ENCODE peak calls at places on chromosomes 5 and 9, in five cellular contexts. F is HCT116, V is H1, X is K562, A is HepG2. E is an unnamed sample.

GRCh38 chr9:70561111-70561510 is 146.7 kb upstream of the KLF9 start:
- DNase-seq in F (no peak), X (no peak), V (no peak), A (no peak), E (no peak)

GRCh38 chr9:108160705-108161233 is 671.2 kb upstream of the KLF4 start:
- DNase-seq in F (no peak), A (no peak), X (no peak), V (no peak), E (no peak)

GRCh38 chr5:139787568-139788293 is 7.9 kb upstream of the PSD2 start:
- DNase-seq in V (peak), X (peak), A (peak), F (peak), E (peak)

GRCh38 chr5:162231522-162231921 is 163.9 kb downstream of the GABRG2 start:
- DNase-seq in V (no peak), F (no peak), A (no peak), X (no peak), E (no peak)

GRCh38 chr9:95206143-95206542 is 111.4 kb downstream of the FANCC start:
- DNase-seq in V (no peak), F (no peak), X (no peak), A (no peak), E (no peak)

GRCh38 chr9:7879551-7880245 is 80.1 kb upstream of the DMAC1 start:
- DNase-seq in F (no peak), V (peak), X (no peak), A (no peak), E (no peak)

GRCh38 chr9:114611516-114612271 is 603 bp downstream of the TMEM268 start:
- DNase-seq in X (peak), A (no peak), V (peak), F (no peak), E (no peak)

GRCh38 chr5:83337453-83338035 is 134.0 kb upstream of the VCAN start:
- DNase-seq in F (no peak), V (no peak), A (no peak), X (no peak), E (no peak)

GRCh38 chr9:5437254-5438216 is at the start of gene PLGRKT:
- DNase-seq in V (peak), X (peak), F (peak), A (peak), E (peak)

GRCh38 chr9:134347996-134348395 is 21.7 kb downstream of the RXRA start:
- DNase-seq in X (no peak), A (no peak), F (no peak), V (no peak), E (no peak)

GRCh38 chr9:31390352-31391025 is 994.0 kb upstream of the ACO1 start:
- DNase-seq in F (no peak), V (no peak), X (no peak), A (no peak), E (no peak)

GRCh38 chr9:130298663-130299279 is 33.2 kb downstream of the HMCN2 start:
- DNase-seq in X (peak), V (peak), F (no peak), A (peak), E (no peak)

GRCh38 chr5:128446-128845 is 36.5 kb downstream of the PLEKHG4B start:
- DNase-seq in A (no peak), X (no peak), V (no peak), F (no peak), E (no peak)

DNA sequence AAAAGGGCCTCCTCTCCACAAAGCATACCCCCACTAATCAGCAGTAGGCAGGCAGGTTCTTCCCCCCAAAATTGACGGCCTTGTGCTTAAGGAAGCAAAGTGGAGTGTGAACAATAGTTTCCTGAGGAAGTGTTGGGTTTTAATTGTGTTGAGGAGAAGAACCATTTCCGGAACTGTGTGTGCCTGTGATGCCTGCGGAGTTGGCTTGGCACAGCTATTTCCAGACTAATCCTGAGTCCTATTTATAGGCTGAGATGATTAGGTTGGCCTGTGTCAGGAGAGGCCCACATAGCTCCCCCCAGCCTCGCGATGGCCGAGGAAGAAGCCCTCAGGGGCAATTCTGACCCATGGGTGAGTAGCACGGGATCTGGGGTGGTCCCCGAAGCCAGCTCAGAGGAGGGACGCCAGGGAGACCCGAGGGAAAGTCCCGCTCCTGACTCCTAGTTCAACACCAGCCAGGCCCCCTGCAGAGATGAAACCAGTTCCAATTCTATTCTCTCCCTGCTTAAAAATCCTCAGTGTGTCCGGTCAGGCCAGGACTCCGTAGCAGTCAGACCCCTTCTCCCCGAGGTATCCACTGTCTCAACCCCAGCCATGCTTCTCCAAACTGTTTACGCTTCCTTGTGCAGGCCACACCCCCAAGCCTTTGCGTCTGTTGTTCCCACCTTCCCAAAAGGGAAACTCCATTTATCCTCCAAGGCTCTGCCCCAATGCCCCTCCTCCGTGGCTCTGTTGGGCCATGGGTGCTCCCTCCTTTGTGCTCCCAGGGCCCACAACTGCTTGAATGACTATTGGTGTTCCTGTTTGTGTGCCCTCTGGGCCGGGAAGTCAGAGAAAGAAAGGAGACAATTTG is 18.1 kb downstream of the GSN start:
- DNase-seq in V (peak), A (no peak), X (peak), F (peak), E (no peak)
- TF ChIP-seq POLR2A in V (no peak), A (no peak), X (no peak), F (no peak), E (no peak)

DNA sequence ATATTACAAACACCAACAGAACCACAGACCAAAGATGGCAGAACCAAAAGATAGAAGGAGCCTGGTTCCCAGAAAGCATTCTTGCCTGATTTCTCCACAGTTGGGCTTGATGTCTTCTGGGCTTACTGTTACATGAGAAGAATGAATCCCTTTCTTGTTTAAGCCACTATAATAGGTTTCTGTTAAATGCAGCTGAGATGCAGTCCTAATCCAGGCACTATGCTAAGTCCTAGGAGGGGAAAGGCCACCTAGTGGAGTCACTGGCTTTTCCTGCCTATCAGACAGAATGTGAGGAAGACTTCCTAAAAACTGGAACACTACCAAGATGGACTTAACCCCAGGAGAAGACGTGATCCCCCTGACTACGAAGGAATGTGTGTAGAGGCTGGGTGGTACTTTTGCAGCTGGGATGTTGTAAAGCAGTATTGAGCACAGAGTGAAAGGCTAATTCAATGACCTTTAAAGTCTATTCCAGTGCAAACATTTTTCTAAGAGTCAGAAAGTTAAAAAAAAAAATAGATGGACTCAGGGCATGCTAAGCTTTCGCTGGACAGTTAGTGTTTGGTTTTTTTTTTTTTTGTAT is 34.3 kb upstream of the FSD1L start:
- DNase-seq in X (no peak), F (peak), A (peak), V (no peak), E (no peak)
- TF ChIP-seq SIN3A in X (no peak), F (no peak), A (no peak), V (no peak), E (no peak)

GRCh38 chr9:35566417-35566816 is 38.6 kb upstream of the TESK1 start:
- DNase-seq in A (no peak), F (no peak), X (no peak), V (no peak), E (no peak)

GRCh38 chr9:35563791-35564197 is 41.3 kb upstream of the TESK1 start:
- DNase-seq in V (peak), A (peak), F (no peak), X (peak), E (no peak)

GRCh38 chr9:35562895-35563746 is 41.9 kb upstream of the TESK1 start:
- DNase-seq in A (no peak), F (no peak), V (no peak), X (no peak), E (no peak)

GRCh38 chr9:35561468-35562261 is 43.4 kb upstream of the TESK1 start:
- DNase-seq in X (no peak), V (no peak), A (no peak), F (no peak), E (no peak)

DNA sequence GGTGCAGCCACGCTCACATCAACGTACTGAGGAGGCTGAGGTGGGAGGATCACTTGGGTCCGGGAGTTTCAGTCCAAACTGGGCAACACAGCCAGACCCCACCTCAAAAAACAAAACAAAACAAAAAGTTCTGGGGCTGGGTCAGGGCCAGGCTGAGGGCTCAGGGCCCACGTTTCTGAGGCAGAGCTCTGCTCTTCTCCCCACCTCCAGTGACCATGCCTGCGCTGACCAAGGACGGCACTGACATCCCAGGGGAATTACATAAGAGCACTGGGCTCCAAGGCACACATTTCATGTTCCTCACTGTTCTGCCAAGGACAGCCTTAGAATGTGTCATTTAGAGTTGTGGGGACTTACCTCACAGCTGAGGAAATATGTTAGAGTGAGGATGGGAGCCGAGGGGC is 40.4 kb upstream of the TESK1 start:
- DNase-seq in F (no peak), X (no peak), V (no peak), A (no peak), E (no peak)
- TF ChIP-seq POLR2A in F (no peak), X (no peak), V (no peak), A (no peak), E (no peak)

GRCh38 chr5:89930591-89931383 is 478.8 kb downstream of the CETN3 start:
- DNase-seq in F (peak), A (peak), X (no peak), V (no peak), E (peak)
- TF ChIP-seq SIN3A in F (peak), A (no peak), X (no peak), V (no peak), E (no peak)

GRCh38 chr5:149771216-149771973 is 41.3 kb downstream of the PPARGC1B start:
- DNase-seq in V (no peak), X (no peak), F (no peak), A (no peak), E (no peak)
- TF ChIP-seq POLR2A in V (no peak), X (no peak), F (no peak), A (no peak), E (no peak)

DNA sequence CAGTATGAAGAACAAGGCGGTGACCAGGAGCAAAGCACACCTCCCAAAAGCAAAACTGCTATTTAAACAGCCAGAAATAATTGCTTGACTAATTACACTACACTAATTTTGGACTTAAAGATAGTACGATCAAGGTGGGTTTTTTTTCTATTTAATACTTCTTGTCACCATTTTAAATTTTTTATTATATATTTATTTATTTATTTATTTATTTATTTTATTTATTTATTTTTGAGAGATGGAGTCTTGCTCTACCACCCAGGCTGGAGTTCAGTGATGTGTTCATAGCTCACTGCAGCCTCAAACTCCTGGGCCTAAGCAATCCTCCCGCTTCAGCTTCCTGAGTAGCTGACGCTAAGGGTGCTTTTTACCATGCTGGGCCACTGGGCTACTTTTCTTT is 146.2 kb upstream of the IRX1 start:
- DNase-seq in F (no peak), A (no peak), V (no peak), X (no peak), E (no peak)
- TF ChIP-seq SIN3A in F (no peak), A (no peak), V (no peak), X (no peak), E (no peak)

GRCh38 chr5:43042626-43043399 is 2.7 kb upstream of the ANXA2R start:
- DNase-seq in X (peak), V (peak), A (no peak), F (peak), E (peak)
- TF ChIP-seq POLR2A in X (peak), V (no peak), A (no peak), F (no peak), E (no peak)

GRCh38 chr9:120292606-120293005 is 287.4 kb downstream of the CDK5RAP2 start:
- DNase-seq in X (no peak), V (no peak), F (no peak), A (no peak), E (no peak)

GRCh38 chr9:120289990-120290925 is 289.7 kb downstream of the CDK5RAP2 start:
- DNase-seq in F (no peak), V (no peak), X (no peak), A (no peak), E (no peak)

GRCh38 chr9:120286530-120286929 is 293.4 kb downstream of the CDK5RAP2 start:
- DNase-seq in V (no peak), F (no peak), A (no peak), X (no peak), E (no peak)

GRCh38 chr9:120291050-120291449 is 288.9 kb downstream of the CDK5RAP2 start:
- DNase-seq in V (no peak), X (no peak), A (no peak), F (no peak), E (no peak)

GRCh38 chr9:120289091-120289490 is 290.9 kb downstream of the CDK5RAP2 start:
- DNase-seq in F (no peak), A (no peak), V (no peak), X (no peak), E (no peak)
- TF ChIP-seq SIN3A in F (no peak), A (no peak), V (no peak), X (no peak), E (no peak)

E was measured in GM12878.